ENCODE peak calls at places on chromosome 12, in six cellular contexts. P, U, R, C, S and H are unnamed samples.

GRCh38 chr12:64633940-64634337 is 23.6 kb downstream of the RASSF3 start:
- DNase-seq in P (no peak), C (no peak), U (no peak), R (no peak), S (peak; percentile 70), H (peak; percentile 80)

GRCh38 chr12:112524676-112525425 is 106.1 kb downstream of the PTPN11 start:
- DNase-seq in C (peak; percentile 44), R (no peak), U (no peak), S (peak; percentile 40), P (no peak), H (peak; percentile 66)

GRCh38 chr12:25322918-25323773 is 72.4 kb upstream of the KRAS start:
- DNase-seq in R (no peak), P (no peak), C (no peak), U (no peak), S (peak; percentile 81), H (peak; percentile 29)

GRCh38 chr12:51749201-51749985 is 99.1 kb downstream of the FIGNL2 start:
- DNase-seq in R (no peak), C (no peak), U (no peak), P (no peak), S (no peak), H (no peak)

GRCh38 chr12:58268080-58268479 is 326.7 kb downstream of the ATP23 start:
- DNase-seq in R (no peak), C (no peak), U (no peak), P (no peak), S (no peak), H (peak; percentile 27)

GRCh38 chr12:3342051-3342450 is 149.0 kb upstream of the PRMT8 start:
- DNase-seq in U (peak; percentile 88), R (peak; percentile 3), P (no peak), C (peak; percentile 75), S (peak; percentile 5), H (peak; percentile 16)

GRCh38 chr12:11607313-11608081 is 42.0 kb upstream of the ETV6 start:
- DNase-seq in S (no peak), P (no peak), U (peak; percentile 32), C (no peak), R (no peak), H (no peak)

GRCh38 chr12:69442894-69443293 is 27.3 kb upstream of the FRS2 start:
- DNase-seq in C (no peak), R (no peak), U (no peak), S (peak; percentile 72), P (no peak), H (peak; percentile 93)

GRCh38 chr12:12717586-12718381 is 616 bp downstream of the CDKN1B start:
- DNase-seq in S (peak; percentile 22), P (peak; percentile 72), U (peak; percentile 57), C (peak; percentile 55), R (peak; percentile 76), H (peak; percentile 9)

GRCh38 chr12:50081096-50081808 is 3.9 kb upstream of the SMARCD1 start:
- DNase-seq in S (no peak), C (peak; percentile 75), P (no peak), R (no peak), U (peak; percentile 32), H (no peak)

GRCh38 chr12:130026608-130027176 is 122.9 kb upstream of the TMEM132D start:
- DNase-seq in P (no peak), C (peak; percentile 66), U (peak; percentile 63), S (no peak), R (peak; percentile 18), H (peak; percentile 41)

GRCh38 chr12:64729909-64730584 is 29.2 kb downstream of the GNS start:
- DNase-seq in C (no peak), S (no peak), R (no peak), P (no peak), U (no peak), H (no peak)

GRCh38 chr12:85733441-85733840 is 102.8 kb downstream of the RASSF9 start:
- DNase-seq in U (no peak), C (no peak), S (peak; percentile 43), R (no peak), P (no peak), H (peak; percentile 63)

GRCh38 chr12:34286934-34287333 is 264.6 kb downstream of the ALG10 start:
- DNase-seq in C (no peak), U (no peak), S (no peak), P (no peak), R (no peak), H (no peak)

GRCh38 chr12:83641789-83642188 is 955.1 kb downstream of the TMTC2 start:
- DNase-seq in S (no peak), R (no peak), P (no peak), U (no peak), C (no peak), H (no peak)

GRCh38 chr12:11941601-11942360 is 129.0 kb upstream of the BCL2L14 start:
- DNase-seq in S (peak; percentile 96), R (no peak), C (no peak), P (no peak), U (no peak), H (peak; percentile 93)

GRCh38 chr12:71476513-71476912 is 36.9 kb downstream of the LGR5 start:
- DNase-seq in S (peak; percentile 83), P (no peak), C (no peak), R (no peak), U (no peak), H (peak; percentile 39)

GRCh38 chr12:89864419-89864818 is 155.8 kb upstream of the ATP2B1 start:
- DNase-seq in R (no peak), S (no peak), C (peak; percentile 20), P (no peak), U (no peak), H (peak; percentile 29)

GRCh38 chr12:112627851-112628250 is 163.7 kb upstream of the RPH3A start:
- DNase-seq in U (no peak), R (no peak), P (no peak), S (no peak), C (no peak), H (no peak)

GRCh38 chr12:75944097-75944904 is 87.3 kb downstream of the PHLDA1 start:
- DNase-seq in R (peak; percentile 7), P (no peak), S (peak; percentile 93), U (no peak), C (peak; percentile 71), H (peak; percentile 97)

GRCh38 chr12:95884998-95885397 is 26.2 kb downstream of the SNRPF start:
- DNase-seq in C (no peak), R (no peak), U (no peak), S (no peak), P (no peak), H (no peak)

GRCh38 chr12:61355105-61355504 is 905.1 kb upstream of the USP15 start:
- DNase-seq in C (no peak), P (no peak), U (no peak), S (no peak), R (no peak), H (no peak)

GRCh38 chr12:17503742-17504141 is 586.3 kb downstream of the RERGL start:
- DNase-seq in P (no peak), U (no peak), R (no peak), S (no peak), C (peak; percentile 10), H (no peak)

GRCh38 chr12:45415393-45415817 is 199.5 kb downstream of the ANO6 start:
- DNase-seq in P (peak; percentile 83), S (peak; percentile 98), R (peak; percentile 4), C (no peak), U (no peak), H (peak; percentile 99)

GRCh38 chr12:50110127-50110761 is 1.8 kb upstream of the COX14 start:
- DNase-seq in C (no peak), U (no peak), R (peak; percentile 37), P (peak; percentile 79), S (no peak), H (no peak)

GRCh38 chr12:47165934-47166333 is 86.2 kb upstream of the AMIGO2 start:
- DNase-seq in U (no peak), P (no peak), R (no peak), C (no peak), S (no peak), H (no peak)

GRCh38 chr12:97300921-97301320 is 161.7 kb upstream of the RMST start:
- DNase-seq in P (no peak), U (no peak), S (no peak), C (no peak), R (no peak), H (peak; percentile 9)

GRCh38 chr12:40188558-40189320 is 36.1 kb upstream of the LRRK2 start:
- DNase-seq in C (no peak), U (no peak), P (no peak), R (no peak), S (no peak), H (no peak)

GRCh38 chr12:56900583-56900982 is 33.6 kb downstream of the SDR9C7 start:
- DNase-seq in S (no peak), R (no peak), C (no peak), U (no peak), P (no peak), H (peak; percentile 98)

GRCh38 chr12:117111386-117112267 is 12.4 kb upstream of the TESC start:
- DNase-seq in U (no peak), R (no peak), S (no peak), C (peak; percentile 64), P (no peak), H (no peak)

GRCh38 chr12:6662906-6663742 is at the start of gene ING4:
- DNase-seq in R (peak; percentile 99), S (peak; percentile 100), U (peak; percentile 99), P (peak; percentile 98), C (peak; percentile 99), H (peak; percentile 97)

GRCh38 chr12:106072751-106073150 is 66.0 kb downstream of the NUAK1 start:
- DNase-seq in P (no peak), R (no peak), S (no peak), C (no peak), U (no peak), H (no peak)
- H3K4me3 ChIP-seq in P (no peak overlapping the region), R (no peak overlapping the region), S (no peak overlapping the region), C (no peak overlapping the region), U (no peak overlapping the region), H (no peak overlapping the region)

DNA sequence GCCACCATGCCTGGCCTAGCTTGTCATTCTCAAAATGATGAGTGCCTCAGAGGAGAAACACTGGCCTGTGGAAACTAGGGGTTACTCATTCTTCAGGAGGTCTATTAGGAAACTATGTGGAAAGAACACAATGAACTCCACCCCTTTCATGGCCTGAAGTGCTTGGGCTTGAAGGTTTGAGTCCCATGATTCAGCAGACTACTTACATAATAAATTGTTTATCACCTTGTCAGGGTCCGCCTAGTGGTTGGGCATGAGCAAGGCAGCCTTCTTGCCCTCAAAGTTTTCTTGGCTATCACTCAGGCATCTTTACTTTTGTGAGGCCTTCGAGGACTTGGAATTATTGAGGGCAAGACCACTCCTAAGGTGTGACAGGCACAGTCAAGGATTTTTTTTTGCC is 251.2 kb downstream of the ACSS3 start:
- DNase-seq in C (peak; percentile 88), S (no peak), P (no peak), R (peak; percentile 2), U (peak; percentile 39), H (peak; percentile 72)
- TF ChIP-seq CTCF in C (peak; percentile 69), S (peak; percentile 45), P (no peak), R (peak; percentile 31), U (peak; percentile 62), H (peak; percentile 29)

DNA sequence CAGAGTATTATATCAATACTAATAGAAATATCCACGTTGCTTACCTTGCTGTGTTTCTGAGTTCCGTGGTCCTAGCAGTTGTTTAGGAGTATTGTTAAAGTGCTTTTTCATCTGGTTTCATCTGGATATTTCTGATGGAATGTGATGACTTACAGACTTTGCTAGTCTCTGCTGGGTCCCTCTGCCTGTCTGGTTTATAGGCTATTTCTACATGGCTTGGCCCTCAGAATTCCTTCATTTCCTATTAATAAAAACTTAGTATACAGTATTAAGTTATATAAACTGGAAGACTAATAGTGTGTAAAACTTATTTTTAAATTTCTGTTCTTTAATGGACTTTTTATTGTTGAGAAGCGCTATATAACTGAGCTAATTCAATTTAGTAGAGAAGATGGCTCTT is at the start of gene SMCO3:
- DNase-seq in C (no peak), R (no peak), P (no peak), S (no peak), U (no peak), H (no peak)
- H3K4me3 ChIP-seq in C (no peak within 1 kb of the TSS), R (no peak within 1 kb of the TSS), P (no peak within 1 kb of the TSS), S (no peak within 1 kb of the TSS), U (no peak within 1 kb of the TSS), H (no peak within 1 kb of the TSS)

GRCh38 chr12:107622005-107622404 is 63.6 kb upstream of the PWP1 start:
- DNase-seq in S (peak; percentile 12), R (no peak), P (no peak), U (peak; percentile 54), C (peak; percentile 78), H (peak; percentile 13)
- TF ChIP-seq CTCF in S (peak; percentile 60), R (peak; percentile 28), P (peak; percentile 6), U (peak; percentile 67), C (peak; percentile 91), H (peak; percentile 38)